ENCODE peak calls at places on chromosome 5, in six cellular contexts. C is suprapubic skin, Y is cardiac muscle cell, B is heart right ventricle, F is GM12878, R is choroid plexus epithelial cell. T is an unnamed sample.

GRCh38 chr5:72204946-72205345 is 97.7 kb downstream of the MAP1B start:
- DNase-seq in C (no peak), F (no peak), Y (no peak), R (peak), B (no peak), T (no peak)

GRCh38 chr5:16673241-16673998 is 56.6 kb upstream of the RETREG1 start:
- DNase-seq in B (no peak), F (no peak), C (no peak), Y (no peak), R (no peak), T (no peak)

GRCh38 chr5:50967388-50968039 is 301.1 kb downstream of the PARP8 start:
- DNase-seq in C (no peak), F (no peak), B (no peak), R (no peak), Y (peak), T (no peak)

GRCh38 chr5:131426011-131426410 is 162.2 kb downstream of the CDC42SE2 start:
- DNase-seq in C (no peak), Y (no peak), R (no peak), F (no peak), B (no peak), T (no peak)

GRCh38 chr5:168974081-168974480 is 326.9 kb downstream of the SLIT3 start:
- DNase-seq in R (no peak), C (no peak), F (no peak), B (no peak), Y (no peak), T (no peak)

GRCh38 chr5:132886064-132886823 is 12.8 kb downstream of the LEAP2 start:
- DNase-seq in R (no peak), B (no peak), F (no peak), Y (no peak), C (no peak), T (no peak)

GRCh38 chr5:32581010-32581785 is 4.2 kb upstream of the SUB1 start:
- DNase-seq in Y (no peak), F (no peak), B (no peak), C (no peak), R (no peak), T (no peak)

GRCh38 chr5:8844206-8844605 is 701.7 kb downstream of the SEMA5A start:
- DNase-seq in F (no peak), Y (no peak), B (no peak), R (no peak), C (no peak), T (no peak)

GRCh38 chr5:88391116-88391515 is 122.5 kb upstream of the TMEM161B start:
- DNase-seq in B (no peak), F (no peak), R (no peak), C (no peak), Y (no peak), T (no peak)

DNA sequence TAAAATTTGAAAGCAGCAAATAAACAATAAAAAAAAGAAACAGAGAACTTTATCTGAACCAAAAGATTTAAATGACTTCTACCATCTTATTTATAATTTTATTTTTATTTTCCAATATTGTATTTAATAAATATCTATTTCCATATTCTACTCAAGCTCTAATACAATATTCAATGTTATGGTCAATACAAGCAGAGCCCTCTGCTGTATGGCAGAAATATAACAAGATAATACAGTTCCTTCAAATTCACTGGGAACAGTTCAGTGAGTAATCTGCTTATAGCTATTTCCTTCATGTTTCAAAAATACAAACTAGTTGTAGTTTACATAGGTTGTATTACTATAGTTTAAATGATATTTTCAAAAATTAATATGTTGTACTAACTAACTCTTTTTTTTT is 332.7 kb downstream of the PRDM9 start:
- DNase-seq in F (no peak), C (no peak), R (peak), B (no peak), Y (peak), T (no peak)
- TF ChIP-seq CTCF in F (no peak), C (peak), R (no peak), B (no peak), Y (no peak), T (peak)

DNA sequence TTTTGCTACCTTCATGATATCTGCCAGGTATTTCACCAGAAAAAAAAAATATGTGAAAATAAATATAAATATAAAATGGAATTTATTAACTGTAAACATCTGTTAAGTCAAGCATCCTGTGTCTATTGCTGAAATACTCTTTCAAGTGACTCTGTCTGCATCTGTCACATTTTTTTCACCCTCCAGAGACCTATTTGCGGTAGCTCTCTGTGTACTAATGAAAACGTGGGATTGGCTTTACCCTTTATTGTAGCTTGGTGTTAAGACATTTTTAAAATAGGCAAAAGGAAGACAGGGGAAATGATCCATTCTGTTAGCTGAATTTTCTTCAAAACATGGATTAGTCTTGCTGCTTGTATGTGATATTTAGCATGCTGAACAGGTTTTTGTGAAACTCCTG is 536.0 kb upstream of the WWC1 start:
- DNase-seq in Y (no peak), F (no peak), R (no peak), C (no peak), B (no peak), T (no peak)
- H3K4me3 ChIP-seq in Y (no peak), F (no peak), R (no peak), C (no peak), B (no peak), T (no peak)

DNA sequence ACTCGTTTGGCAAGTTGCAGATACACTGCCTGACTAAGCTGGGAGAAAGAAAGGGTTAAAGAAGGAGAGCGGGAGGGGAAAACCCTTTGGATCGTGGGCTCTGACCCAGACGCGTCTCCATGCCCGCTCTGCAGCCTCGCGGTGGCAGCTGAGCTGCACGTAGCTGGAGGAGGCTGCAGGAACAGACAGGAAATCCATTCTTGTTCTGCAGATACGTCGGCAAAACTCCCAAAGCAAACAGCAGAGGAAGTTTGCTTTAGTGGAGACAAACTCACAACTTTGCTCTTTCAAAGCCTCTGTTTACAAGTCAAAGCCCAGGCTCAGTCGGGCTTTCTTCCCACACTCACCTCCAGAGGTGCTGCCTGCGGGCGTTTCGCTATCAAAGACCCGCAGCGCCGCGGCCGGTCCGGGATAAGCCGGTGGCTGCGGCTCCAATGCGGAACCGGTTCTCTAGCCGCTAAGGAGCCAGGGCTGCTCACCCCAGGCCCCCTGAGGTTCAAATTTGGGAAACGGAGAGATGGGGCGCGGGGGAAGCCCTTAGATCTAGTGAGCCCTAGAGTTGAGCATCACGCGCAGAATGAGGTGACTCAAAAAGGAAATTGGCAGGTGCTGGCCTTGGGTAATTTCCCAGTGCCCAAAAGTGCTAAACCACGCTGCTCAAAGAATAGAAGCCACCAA is 60.7 kb downstream of the MAT2B start:
- DNase-seq in B (no peak), C (no peak), Y (peak), F (peak), R (peak), T (no peak)
- TF ChIP-seq CTCF in B (no peak), C (no peak), Y (no peak), F (peak), R (peak), T (peak)

DNA sequence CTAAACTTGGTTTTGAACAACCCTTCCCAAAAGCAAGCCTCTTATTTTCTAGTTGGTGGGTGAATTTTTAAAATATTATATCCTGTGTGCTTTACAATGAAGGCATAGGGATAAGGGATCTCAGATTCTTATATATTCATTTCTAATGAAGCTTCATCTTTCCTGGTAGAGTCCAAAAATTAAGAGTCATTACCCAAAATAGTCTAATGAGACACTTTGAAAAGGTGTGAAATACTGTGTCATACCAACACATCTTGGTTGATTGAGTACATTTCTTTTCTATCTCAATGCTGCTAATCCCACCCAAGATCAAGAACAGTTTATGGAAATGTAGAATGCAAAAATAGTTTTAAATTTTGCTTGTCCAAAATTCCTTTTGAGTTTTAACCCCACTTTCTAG is 7.4 kb downstream of the EBF1 start:
- DNase-seq in C (no peak), F (no peak), R (no peak), B (no peak), Y (no peak), T (no peak)
- H3K4me3 ChIP-seq in C (no peak), F (no peak), R (no peak), B (no peak), Y (no peak), T (no peak)

GRCh38 chr5:142717582-142718215 is 31.8 kb upstream of the FGF1 start:
- DNase-seq in C (no peak), F (no peak), Y (peak), R (peak), B (peak), T (no peak)

GRCh38 chr5:142713151-142713706 is 27.3 kb upstream of the FGF1 start:
- DNase-seq in B (peak), C (peak), R (peak), F (peak), Y (peak), T (no peak)

GRCh38 chr5:142719836-142720330 is 34.0 kb upstream of the FGF1 start:
- DNase-seq in B (no peak), Y (no peak), C (no peak), R (no peak), F (no peak), T (no peak)

GRCh38 chr5:142715291-142715690 is 29.4 kb upstream of the FGF1 start:
- DNase-seq in R (no peak), Y (no peak), B (no peak), F (no peak), C (no peak), T (no peak)

GRCh38 chr5:142716963-142717362 is 31.1 kb upstream of the FGF1 start:
- DNase-seq in B (peak), C (no peak), Y (peak), R (peak), F (no peak), T (no peak)
- TF ChIP-seq CTCF in B (no peak), C (peak), Y (peak), R (peak), F (peak), T (peak)

GRCh38 chr5:126081209-126081608 is 342.0 kb upstream of the GRAMD2B start:
- DNase-seq in Y (no peak), R (no peak), F (no peak), B (no peak), C (no peak), T (no peak)
- H3K4me3 ChIP-seq in Y (no peak), R (no peak), F (no peak), B (no peak), C (no peak), T (no peak)